ENCODE peak calls at places on chromosome 3, in four cellular contexts. M is IMR-90, U is fibroblast of lung, C is A673. Z is an unnamed sample. For H3K36me3, the result is how much of the 10 kb centered on the place peaks cover.

GRCh38 chr3:85567074-85567676 is 608.4 kb downstream of the CADM2 start:
- DNase-seq in M (peak), C (peak), U (peak), Z (peak)

GRCh38 chr3:67357610-67358458 is 296.6 kb downstream of the SUCLG2 start:
- DNase-seq in M (peak), U (peak), C (peak), Z (peak)

GRCh38 chr3:156216852-156217251 is 96.5 kb downstream of the KCNAB1 start:
- DNase-seq in M (no peak), C (no peak), U (no peak), Z (no peak)

GRCh38 chr3:32321095-32321835 is 70.4 kb upstream of the CMTM7 start:
- DNase-seq in C (no peak), M (no peak), U (no peak), Z (no peak)

GRCh38 chr3:15557511-15557946 is 36.0 kb upstream of the COLQ start:
- DNase-seq in C (peak), U (peak), M (peak), Z (peak)

GRCh38 chr3:31614162-31614921 is 81.6 kb downstream of the STT3B start:
- DNase-seq in M (no peak), U (peak), C (no peak), Z (no peak)

GRCh38 chr3:155307183-155307582 is 13.7 kb upstream of the STRIT1 start:
- DNase-seq in C (no peak), M (no peak), U (no peak), Z (no peak)

GRCh38 chr3:152797751-152798432 is 37.0 kb upstream of the P2RY1 start:
- DNase-seq in M (no peak), C (peak), U (no peak), Z (no peak)

GRCh38 chr3:107064445-107065060 is 312.7 kb upstream of the CCDC54 start:
- DNase-seq in U (peak), C (peak), M (peak), Z (peak)

GRCh38 chr3:142498397-142499180 is 50.8 kb upstream of the XRN1 start:
- DNase-seq in U (peak), C (no peak), M (peak), Z (no peak)

GRCh38 chr3:181709537-181710279 is 2.0 kb upstream of the SOX2 start:
- DNase-seq in U (peak), M (peak), C (peak), Z (peak)

GRCh38 chr3:9135930-9136525 is 113.4 kb downstream of the SRGAP3 start:
- DNase-seq in C (no peak), M (no peak), U (no peak), Z (no peak)

GRCh38 chr3:151024339-151024738 is 51.8 kb upstream of the CLRN1 start:
- DNase-seq in C (no peak), U (no peak), M (no peak), Z (no peak)
- H3K36me3 ChIP-seq in C (under half), U (under half), M (under half), Z (under half)

DNA sequence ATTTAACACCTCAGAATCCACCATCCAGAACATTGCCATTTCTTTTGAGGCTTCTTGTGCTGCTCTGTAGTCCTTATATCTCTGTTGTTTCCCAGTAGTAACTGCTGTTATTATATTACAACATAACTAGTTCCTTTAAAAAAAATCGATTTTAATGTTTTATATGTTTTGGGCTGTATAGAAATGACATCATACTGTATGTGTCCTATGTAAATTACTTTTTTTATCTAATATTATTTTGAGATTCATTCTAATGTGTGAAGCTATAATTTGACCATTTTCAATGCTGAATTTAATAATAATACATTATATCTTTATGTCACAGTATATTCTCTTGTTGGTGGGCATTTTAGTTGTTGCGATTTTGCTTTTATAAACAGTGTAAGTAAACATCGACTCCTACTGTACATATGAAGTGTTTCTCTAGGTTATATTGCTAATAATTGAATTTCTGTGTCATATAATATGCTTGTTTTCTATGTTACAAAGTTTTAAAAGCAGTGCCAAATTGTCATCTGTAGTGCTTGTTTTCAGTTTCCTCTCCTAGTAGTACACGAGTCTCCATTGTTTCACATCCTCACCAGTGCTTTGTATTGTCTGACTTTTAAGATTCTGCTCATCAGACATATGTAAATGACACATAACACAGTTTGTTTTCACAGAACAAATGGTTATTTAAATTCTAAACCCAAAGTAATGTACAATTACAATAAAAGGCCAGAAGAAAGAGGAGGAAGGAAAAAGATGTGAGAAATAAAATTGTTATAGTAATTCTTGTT is 172.0 kb upstream of the LRRFIP2 start:
- DNase-seq in M (no peak), C (no peak), U (no peak), Z (no peak)
- H3K36me3 ChIP-seq in M (under half), C (under half), U (under half), Z (under half)

DNA sequence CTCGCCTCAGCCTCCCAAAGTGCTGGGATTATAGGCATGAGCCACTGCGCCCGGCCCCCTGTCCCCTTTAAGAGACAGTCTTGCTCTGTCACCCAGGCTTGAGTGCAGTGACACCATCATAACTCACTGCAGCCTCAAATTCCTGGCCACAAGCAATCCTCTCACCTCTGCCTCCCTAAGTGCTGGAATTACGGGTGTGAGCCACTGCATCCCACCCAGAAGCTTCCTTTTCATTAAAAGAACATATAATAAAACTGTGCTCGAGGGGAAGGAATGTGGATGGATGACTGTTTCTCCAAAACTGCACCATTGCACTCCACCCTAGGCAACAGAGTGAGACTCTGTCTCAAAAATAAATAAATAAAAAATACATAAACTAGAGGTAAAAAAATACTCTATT is 70.1 kb downstream of the NCEH1 start:
- DNase-seq in U (no peak), M (no peak), C (no peak), Z (no peak)
- H3K36me3 ChIP-seq in U (under half), M (under half), C (under half), Z (under half)

DNA sequence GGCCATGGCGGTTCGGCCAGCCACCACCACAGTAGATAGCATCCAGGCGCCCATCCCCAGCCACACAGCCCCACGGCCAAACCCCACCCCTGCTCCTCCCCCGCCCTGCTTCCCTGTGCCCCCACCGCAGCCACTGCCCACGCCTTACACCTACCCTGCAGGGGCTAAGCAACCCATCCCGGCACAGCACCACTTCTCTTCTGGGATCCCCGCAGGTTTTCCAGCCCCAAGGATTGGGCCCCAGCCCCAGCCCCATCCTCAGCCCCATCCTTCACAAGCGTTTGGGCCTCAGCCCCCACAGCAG is 29.5 kb downstream of the PTPN23 start:
- DNase-seq in C (no peak), M (no peak), U (no peak), Z (no peak)
- H3K36me3 ChIP-seq in C (under half), M (half or more), U (half or more), Z (under half)

DNA sequence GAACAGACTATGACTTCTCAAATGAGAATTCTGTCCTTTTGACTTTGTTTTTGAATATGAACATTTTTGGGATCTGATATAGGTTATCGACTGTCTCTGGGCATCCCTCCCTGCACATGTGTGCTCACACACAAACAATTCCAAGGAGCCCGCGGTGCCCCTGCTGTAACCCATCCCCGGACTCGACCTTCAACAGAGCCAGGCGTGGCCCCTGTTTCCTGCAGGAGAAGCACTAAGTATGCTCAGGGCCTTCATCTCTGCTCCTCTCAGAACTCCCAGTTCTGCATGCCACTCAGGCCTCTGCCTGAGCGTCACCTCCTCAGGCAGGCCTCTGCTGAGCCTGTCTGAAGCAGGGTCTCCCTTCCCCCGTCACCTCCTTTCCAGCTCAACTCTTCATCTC is 57.6 kb downstream of the NUP210 start:
- DNase-seq in C (no peak), M (no peak), U (no peak), Z (no peak)
- H3K36me3 ChIP-seq in C (under half), M (under half), U (under half), Z (under half)

DNA sequence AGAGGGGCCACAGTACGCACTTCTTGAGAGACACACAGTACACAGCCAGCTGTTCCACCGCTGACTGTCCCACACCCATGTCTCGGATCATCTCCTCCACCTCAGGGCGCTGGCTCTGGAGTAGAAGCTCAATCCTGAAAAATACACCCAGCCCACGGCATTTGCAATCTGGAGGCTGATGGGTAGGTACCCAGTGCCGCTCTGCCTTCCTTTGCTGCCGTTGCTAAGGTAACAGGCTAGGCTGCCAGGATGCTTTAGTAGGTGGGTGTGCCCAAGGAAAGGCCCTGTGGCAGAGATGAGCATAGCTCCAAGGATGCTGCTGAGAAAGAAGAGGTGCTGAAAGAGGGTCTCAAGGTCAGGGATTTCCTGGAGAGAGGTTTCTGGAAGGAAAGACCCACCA is 14.6 kb downstream of the TRAIP start:
- DNase-seq in C (no peak), U (no peak), M (no peak), Z (no peak)
- H3K36me3 ChIP-seq in C (under half), U (under half), M (under half), Z (under half)